ENCODE peak calls at places on chromosomes 4 and X, in five cellular contexts. S, W, K, B and C are unnamed samples. For H3K4me1, the result is how much of the 10 kb centered on the place peaks cover.

GRCh38 chr4:101068115-101068514 is 279.2 kb downstream of the PPP3CA start:
- DNase-seq in S (no peak), W (no peak), K (no peak), B (no peak), C (no peak)

GRCh38 chr4:95729596-95729995 is 110.3 kb upstream of the PDHA2 start:
- DNase-seq in S (no peak), W (no peak), K (no peak), B (no peak), C (no peak)

GRCh38 chrX:136692271-136692670 is 44.3 kb downstream of the CD40LG start:
- DNase-seq in S (no peak), W (no peak), K (no peak), B (no peak), C (no peak)

GRCh38 chr4:10582059-10582686 is 102.4 kb downstream of the CLNK start:
- DNase-seq in S (peak), W (peak), K (no peak), B (peak), C (peak)

GRCh38 chr4:14653338-14653737 is 348.9 kb upstream of the CPEB2 start:
- DNase-seq in S (no peak), W (no peak), K (no peak), B (no peak), C (no peak)

GRCh38 chr4:24971192-24971591 is 58.4 kb upstream of the CCDC149 start:
- DNase-seq in S (no peak), W (no peak), K (no peak), B (no peak), C (no peak)

GRCh38 chrX:12690646-12691045 is 100.6 kb upstream of the PRPS2 start:
- DNase-seq in S (no peak), W (no peak), K (no peak), B (no peak), C (no peak)

GRCh38 chr4:54063224-54063623 is 1.2 kb downstream of the CHIC2 start:
- DNase-seq in S (peak), W (no peak), K (no peak), B (no peak), C (no peak)

GRCh38 chr4:76781698-76782595 is 116.0 kb downstream of the SOWAHB start:
- DNase-seq in S (no peak), W (no peak), K (peak), B (no peak), C (no peak)

DNA sequence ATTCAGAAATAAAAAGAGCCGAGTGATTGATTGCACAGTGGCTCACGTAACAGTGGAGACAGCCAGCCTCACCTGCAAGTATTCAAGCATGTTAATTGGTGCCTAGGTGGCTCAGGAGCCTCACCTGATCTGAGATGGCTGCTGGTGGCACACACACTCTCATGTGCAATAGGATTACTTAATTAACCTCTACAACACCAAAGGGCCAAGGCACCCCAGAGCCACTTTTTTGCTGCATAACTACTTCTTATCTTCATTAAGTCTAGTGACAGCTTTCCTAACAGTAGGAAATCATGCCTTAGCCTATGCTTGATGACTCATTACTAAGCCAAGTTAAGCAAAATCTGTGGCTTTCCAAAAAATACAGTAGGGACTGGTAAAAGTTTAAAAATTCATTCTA is 117.3 kb upstream of the NOCT start:
- DNase-seq in S (no peak), W (no peak), K (no peak), B (no peak), C (no peak)
- H3K4me1 ChIP-seq in S (under half), W (under half), K (under half), B (under half), C (under half)

DNA sequence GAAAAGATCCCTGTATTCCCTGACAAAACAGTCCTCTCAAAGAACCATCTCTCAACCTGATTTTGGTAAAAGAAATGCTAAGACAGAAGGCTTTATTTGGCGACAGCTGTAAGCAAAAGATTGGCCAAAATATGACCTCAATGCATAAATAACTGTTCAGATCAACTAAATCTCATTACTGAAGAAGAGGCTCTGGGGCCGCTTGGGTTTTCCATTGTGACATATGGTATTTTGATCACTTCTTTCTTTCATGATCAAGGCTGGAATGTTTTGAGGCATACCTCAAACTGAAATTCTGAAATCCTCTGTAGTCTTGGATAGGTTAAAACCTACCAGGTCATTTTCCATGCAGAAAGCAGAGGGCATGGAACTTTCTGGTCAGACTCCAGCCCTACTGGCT is 106.3 kb downstream of the C4orf51 start:
- DNase-seq in S (no peak), W (no peak), K (no peak), B (no peak), C (no peak)
- H3K27ac ChIP-seq in S (no peak), W (no peak), K (no peak), B (no peak), C (no peak)

DNA sequence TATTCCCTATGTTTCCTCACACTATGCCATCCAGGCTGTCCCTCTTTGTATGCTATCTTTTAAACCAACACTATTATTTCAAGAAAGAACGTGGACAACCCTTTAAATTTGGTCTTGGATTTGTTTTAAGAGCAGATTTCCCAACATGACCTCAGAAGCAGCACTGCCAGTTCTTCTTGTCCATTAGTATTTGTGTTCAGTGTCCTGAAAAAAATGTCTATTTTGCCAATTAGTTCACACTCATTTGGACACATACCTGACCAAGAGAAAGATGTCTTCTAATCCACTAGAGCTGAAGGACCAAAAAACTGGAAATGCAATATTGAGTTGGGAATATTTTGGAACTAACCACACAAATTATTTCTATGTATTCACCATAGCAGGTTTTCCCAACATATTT is 223.2 kb upstream of the CNKSR2 start:
- DNase-seq in S (no peak), W (no peak), K (no peak), B (no peak), C (no peak)
- TF ChIP-seq CTCF in S (no peak), W (no peak), K (no peak), B (no peak), C (no peak)

DNA sequence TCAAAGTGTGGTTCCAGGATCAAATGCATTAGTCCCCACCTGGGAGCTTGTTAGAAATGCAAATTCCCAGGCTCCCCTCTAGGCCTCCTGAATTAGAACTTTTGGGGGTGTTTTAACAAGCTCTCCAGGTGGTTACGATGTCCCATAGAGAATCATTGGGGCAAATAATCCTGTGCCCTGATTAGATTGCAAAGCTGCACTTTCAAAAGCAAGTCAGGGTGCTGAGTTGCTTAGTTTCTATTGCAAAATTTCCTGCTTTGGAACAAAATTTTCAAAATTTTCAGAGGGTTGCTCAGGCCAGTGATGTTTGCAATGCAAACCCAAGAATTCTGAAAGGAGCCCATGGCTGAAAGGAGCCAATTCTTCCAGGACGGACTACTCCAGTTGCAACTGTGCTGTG is 71.0 kb downstream of the MGST2 start:
- DNase-seq in S (no peak), W (no peak), K (no peak), B (no peak), C (no peak)
- H3K4me1 ChIP-seq in S (under half), W (under half), K (under half), B (under half), C (under half)

DNA sequence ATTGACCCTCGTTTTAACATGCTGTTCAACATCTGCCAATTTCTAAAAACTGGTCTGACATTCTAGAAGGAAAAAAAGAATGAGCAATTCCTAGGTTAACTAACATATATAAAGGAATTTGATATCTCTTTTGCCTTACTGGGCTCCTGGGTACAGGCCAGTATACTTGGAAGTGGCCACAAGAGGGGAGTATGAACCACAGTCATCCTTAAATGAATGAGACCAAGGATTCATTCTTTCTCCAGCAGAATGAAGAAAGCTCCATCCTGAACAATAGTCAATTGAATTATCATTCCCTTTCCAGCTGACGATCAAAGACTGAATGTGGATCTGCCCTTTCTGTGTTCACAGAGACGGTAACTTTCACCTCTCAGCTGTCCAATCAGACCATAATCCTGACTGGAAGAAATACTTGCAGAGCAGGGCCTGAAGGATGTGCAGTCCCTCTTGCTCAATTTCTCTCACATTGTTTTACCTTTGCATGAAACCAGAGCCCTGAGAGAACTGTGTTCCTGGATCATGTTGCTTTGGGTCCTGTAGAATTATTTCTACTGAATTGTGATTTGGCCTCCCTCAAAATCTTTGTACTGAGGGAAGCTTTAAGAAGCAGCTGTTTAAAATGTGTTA is 14.8 kb upstream of the SPARCL1 start:
- DNase-seq in S (peak), W (no peak), K (no peak), B (peak), C (peak)
- H3K27ac ChIP-seq in S (no peak), W (no peak), K (no peak), B (peak), C (no peak)

DNA sequence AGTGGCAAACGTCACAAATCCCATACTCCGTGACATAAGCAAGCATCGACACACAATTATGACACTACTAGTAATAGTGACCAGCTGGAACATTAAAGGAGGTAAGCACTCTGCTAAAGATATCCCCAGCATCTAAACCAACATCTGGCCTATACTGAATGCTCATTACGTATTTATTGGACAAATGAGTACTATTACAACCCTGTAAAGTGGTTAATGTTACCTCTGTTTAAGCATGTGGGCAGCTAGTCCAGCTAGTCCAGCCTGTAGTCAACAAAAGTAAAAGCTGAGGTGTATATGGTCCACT is 419 bp upstream of the RPGR start:
- DNase-seq in S (no peak), W (no peak), K (no peak), B (no peak), C (no peak)
- TF ChIP-seq CTCF in S (no peak), W (peak), K (no peak), B (no peak), C (peak)

GRCh38 chrX:134758652-134759051 is 100.4 kb upstream of the PLAC1 start:
- DNase-seq in S (no peak), W (no peak), K (no peak), B (no peak), C (no peak)
- H3K4me1 ChIP-seq in S (under half), W (under half), K (under half), B (under half), C (under half)

DNA sequence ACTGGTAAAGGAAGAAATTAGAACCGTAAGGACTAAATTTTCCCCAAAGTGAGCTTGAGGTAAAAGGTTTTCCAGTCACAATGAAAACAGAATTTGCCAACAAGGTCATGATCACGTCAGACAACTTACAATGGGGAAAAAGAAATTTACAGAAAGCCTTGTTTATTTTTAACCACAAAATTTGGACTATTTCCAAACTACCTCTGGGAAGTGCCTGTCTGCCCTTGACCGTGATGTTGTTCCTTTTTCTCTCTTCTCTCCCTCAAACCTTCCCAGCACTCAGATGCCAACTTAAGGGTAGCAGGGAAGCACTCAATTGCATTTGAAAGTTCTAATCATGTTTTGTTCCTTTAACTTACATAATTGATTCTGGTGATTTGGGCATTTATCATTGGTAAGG is 32.5 kb downstream of the MEPE start:
- DNase-seq in S (peak), W (no peak), K (no peak), B (no peak), C (no peak)
- H3K27ac ChIP-seq in S (no peak), W (peak), K (no peak), B (no peak), C (no peak)

GRCh38 chrX:48852857-48853256 is 17.4 kb upstream of the PCSK1N start:
- DNase-seq in S (no peak), W (no peak), K (no peak), B (no peak), C (no peak)

GRCh38 chrX:48854898-48855297 is 19.5 kb upstream of the PCSK1N start:
- DNase-seq in S (no peak), W (no peak), K (no peak), B (no peak), C (no peak)
- TF ChIP-seq CTCF in S (no peak), W (no peak), K (peak), B (no peak), C (peak)